ENCODE peak calls at places on chromosomes 12 and 14, in four cellular contexts. One of them, this sample, is unnamed.

GRCh38 chr14:20343855-20344205 is 395 bp downstream of the PARP2 start:
- DNase-seq in neural progenitor cell: no peak
- DNase-seq in AG08395: no peak
- DNase-seq in nephron progenitor cell: no peak
- DNase-seq in this sample: no peak

GRCh38 chr14:24734917-24735500 is 101.0 kb upstream of the GZMB start:
- DNase-seq in neural progenitor cell: peak
- DNase-seq in AG08395: peak
- DNase-seq in nephron progenitor cell: peak
- DNase-seq in this sample: no peak

GRCh38 chr14:50821471-50822464 is 9.2 kb downstream of the NIN start:
- DNase-seq in neural progenitor cell: no peak
- DNase-seq in AG08395: peak
- DNase-seq in nephron progenitor cell: no peak
- DNase-seq in this sample: no peak

GRCh38 chr14:104169765-104170113 is 31.4 kb downstream of the KIF26A start:
- DNase-seq in neural progenitor cell: peak
- DNase-seq in AG08395: no peak
- DNase-seq in nephron progenitor cell: no peak
- DNase-seq in this sample: no peak

GRCh38 chr14:56874375-56874774 is 64.1 kb upstream of the OTX2 start:
- DNase-seq in neural progenitor cell: peak
- DNase-seq in AG08395: no peak
- DNase-seq in nephron progenitor cell: peak
- DNase-seq in this sample: peak

GRCh38 chr12:26100966-26101744 is 23.7 kb downstream of the BHLHE41 start:
- DNase-seq in neural progenitor cell: no peak
- DNase-seq in AG08395: no peak
- DNase-seq in nephron progenitor cell: no peak
- DNase-seq in this sample: no peak

GRCh38 chr14:40618225-40618898 is 988.3 kb upstream of the LRFN5 start:
- DNase-seq in neural progenitor cell: no peak
- DNase-seq in AG08395: no peak
- DNase-seq in nephron progenitor cell: no peak
- DNase-seq in this sample: no peak

GRCh38 chr12:103880299-103881142 is 39.5 kb upstream of the NT5DC3 start:
- DNase-seq in neural progenitor cell: no peak
- DNase-seq in AG08395: no peak
- DNase-seq in nephron progenitor cell: no peak
- DNase-seq in this sample: no peak

GRCh38 chr12:630656-631632 is 32.3 kb downstream of the NINJ2 start:
- DNase-seq in neural progenitor cell: peak
- DNase-seq in AG08395: no peak
- DNase-seq in nephron progenitor cell: no peak
- DNase-seq in this sample: peak

GRCh38 chr14:104665663-104666522 is 23.5 kb upstream of the INF2 start:
- DNase-seq in neural progenitor cell: peak
- DNase-seq in AG08395: no peak
- DNase-seq in nephron progenitor cell: peak
- DNase-seq in this sample: no peak

GRCh38 chr12:49828143-49829091 is at the start of gene NCKAP5L:
- DNase-seq in neural progenitor cell: peak
- DNase-seq in AG08395: peak
- DNase-seq in nephron progenitor cell: peak
- DNase-seq in this sample: peak

GRCh38 chr12:53591301-53592206 is 34.6 kb downstream of the ATF7 start:
- DNase-seq in neural progenitor cell: peak
- DNase-seq in AG08395: peak
- DNase-seq in nephron progenitor cell: no peak
- DNase-seq in this sample: no peak

GRCh38 chr14:33184587-33184986 is 245.9 kb downstream of the NPAS3 start:
- DNase-seq in neural progenitor cell: peak
- DNase-seq in AG08395: peak
- DNase-seq in nephron progenitor cell: no peak
- DNase-seq in this sample: no peak

GRCh38 chr12:49515266-49515665 is 23.6 kb upstream of the KCNH3 start:
- DNase-seq in neural progenitor cell: no peak
- DNase-seq in AG08395: peak
- DNase-seq in nephron progenitor cell: no peak
- DNase-seq in this sample: peak

GRCh38 chr12:47973870-47974269 is 10.5 kb downstream of the TMEM106C start:
- DNase-seq in neural progenitor cell: no peak
- DNase-seq in AG08395: no peak
- DNase-seq in nephron progenitor cell: no peak
- DNase-seq in this sample: no peak

GRCh38 chr14:59004012-59004411 is 184.5 kb upstream of the DAAM1 start:
- DNase-seq in neural progenitor cell: peak
- DNase-seq in AG08395: no peak
- DNase-seq in nephron progenitor cell: no peak
- DNase-seq in this sample: no peak

GRCh38 chr14:20609215-20610001 is 18.2 kb upstream of the RNASE12 start:
- DNase-seq in neural progenitor cell: peak
- DNase-seq in AG08395: peak
- DNase-seq in nephron progenitor cell: peak
- DNase-seq in this sample: peak

GRCh38 chr14:59313063-59314018 is 124.9 kb downstream of the DAAM1 start:
- DNase-seq in neural progenitor cell: no peak
- DNase-seq in AG08395: no peak
- DNase-seq in nephron progenitor cell: no peak
- DNase-seq in this sample: no peak

GRCh38 chr12:68001486-68002466 is 12.5 kb downstream of the IFNG-AS1 start:
- DNase-seq in neural progenitor cell: peak
- DNase-seq in AG08395: peak
- DNase-seq in nephron progenitor cell: no peak
- DNase-seq in this sample: no peak

GRCh38 chr14:95228240-95228639 is 70.9 kb upstream of the DICER1 start:
- DNase-seq in neural progenitor cell: no peak
- DNase-seq in AG08395: no peak
- DNase-seq in nephron progenitor cell: no peak
- DNase-seq in this sample: no peak

GRCh38 chr14:55255185-55255584 is 16.0 kb upstream of the FBXO34 start:
- DNase-seq in neural progenitor cell: no peak
- DNase-seq in AG08395: no peak
- DNase-seq in nephron progenitor cell: no peak
- DNase-seq in this sample: no peak

GRCh38 chr12:64968989-64969819 is 144.8 kb downstream of the TBC1D30 start:
- DNase-seq in neural progenitor cell: peak
- DNase-seq in AG08395: peak
- DNase-seq in nephron progenitor cell: no peak
- DNase-seq in this sample: no peak

GRCh38 chr14:102732924-102733323 is 44.3 kb upstream of the TRAF3 start:
- DNase-seq in neural progenitor cell: no peak
- DNase-seq in AG08395: no peak
- DNase-seq in nephron progenitor cell: no peak
- DNase-seq in this sample: no peak

GRCh38 chr14:90342327-90342726 is 10.6 kb upstream of the NRDE2 start:
- DNase-seq in neural progenitor cell: no peak
- DNase-seq in AG08395: no peak
- DNase-seq in nephron progenitor cell: no peak
- DNase-seq in this sample: no peak

GRCh38 chr14:105999361-106000028 is 473.1 kb downstream of the TMEM121 start:
- DNase-seq in neural progenitor cell: peak
- DNase-seq in AG08395: no peak
- DNase-seq in nephron progenitor cell: peak
- DNase-seq in this sample: peak

GRCh38 chr14:49594347-49595089 is 4.2 kb upstream of the LRR1 start:
- DNase-seq in neural progenitor cell: no peak
- DNase-seq in AG08395: no peak
- DNase-seq in nephron progenitor cell: no peak
- DNase-seq in this sample: peak

GRCh38 chr12:109730306-109731145 is 16.9 kb downstream of the FAM222A start:
- DNase-seq in neural progenitor cell: no peak
- DNase-seq in AG08395: no peak
- DNase-seq in nephron progenitor cell: no peak
- DNase-seq in this sample: no peak

GRCh38 chr12:69900720-69901131 is 75.7 kb downstream of the MYRFL start:
- DNase-seq in neural progenitor cell: peak
- DNase-seq in AG08395: peak
- DNase-seq in nephron progenitor cell: peak
- DNase-seq in this sample: peak

GRCh38 chr12:105930612-105931011 is 208.1 kb downstream of the NUAK1 start:
- DNase-seq in neural progenitor cell: no peak
- DNase-seq in AG08395: no peak
- DNase-seq in nephron progenitor cell: no peak
- DNase-seq in this sample: no peak

GRCh38 chr12:124967016-124967739 is 21.8 kb downstream of the DHX37 start:
- DNase-seq in neural progenitor cell: no peak
- DNase-seq in AG08395: no peak
- DNase-seq in nephron progenitor cell: no peak
- DNase-seq in this sample: no peak

GRCh38 chr14:56002876-56003625 is 115.2 kb upstream of the PELI2 start:
- DNase-seq in neural progenitor cell: peak
- DNase-seq in AG08395: no peak
- DNase-seq in nephron progenitor cell: no peak
- DNase-seq in this sample: no peak

GRCh38 chr12:80643961-80644360 is 63.5 kb upstream of the MYF6 start:
- DNase-seq in neural progenitor cell: no peak
- DNase-seq in AG08395: no peak
- DNase-seq in nephron progenitor cell: no peak
- DNase-seq in this sample: no peak

This sample was measured in MG63.